ENCODE peak calls at places on chromosomes 5 and 9, in eight cellular contexts. One of them, this sample, is unnamed.

GRCh38 chr5:130017173-130017572 is 112.9 kb downstream of the CHSY3 start:
- DNase-seq in suprapubic skin: no peak
- DNase-seq in mucosa of descending colon: no peak
- DNase-seq in A549: no peak
- DNase-seq in CD8-positive, alpha-beta T cell: no peak
- DNase-seq in left ventricle myocardium inferior: no peak
- DNase-seq in body of pancreas: no peak
- DNase-seq in psoas muscle: no peak
- DNase-seq in this sample: no peak

GRCh38 chr5:43110606-43111170 is 10.0 kb upstream of the ZNF131 start:
- DNase-seq in body of pancreas: no peak
- DNase-seq in mucosa of descending colon: peak; percentile 47
- DNase-seq in psoas muscle: no peak
- DNase-seq in suprapubic skin: no peak
- DNase-seq in left ventricle myocardium inferior: no peak
- DNase-seq in A549: peak; percentile 48
- DNase-seq in CD8-positive, alpha-beta T cell: peak; percentile 45
- DNase-seq in this sample: no peak

GRCh38 chr9:127557466-127557869 is 54.6 kb upstream of the STXBP1 start:
- DNase-seq in psoas muscle: no peak
- DNase-seq in CD8-positive, alpha-beta T cell: peak; percentile 17
- DNase-seq in left ventricle myocardium inferior: no peak
- DNase-seq in mucosa of descending colon: no peak
- DNase-seq in A549: no peak
- DNase-seq in body of pancreas: no peak
- DNase-seq in suprapubic skin: peak; percentile 74
- DNase-seq in this sample: no peak

GRCh38 chr9:82320566-82320965 is 332.0 kb downstream of the SPATA31D1 start:
- DNase-seq in A549: no peak
- DNase-seq in suprapubic skin: no peak
- DNase-seq in mucosa of descending colon: no peak
- DNase-seq in body of pancreas: no peak
- DNase-seq in psoas muscle: no peak
- DNase-seq in CD8-positive, alpha-beta T cell: no peak
- DNase-seq in left ventricle myocardium inferior: no peak
- DNase-seq in this sample: no peak

GRCh38 chr9:87479801-87480201 is 17.9 kb upstream of the DAPK1 start:
- DNase-seq in body of pancreas: no peak
- DNase-seq in mucosa of descending colon: peak; percentile 28
- DNase-seq in A549: no peak
- DNase-seq in left ventricle myocardium inferior: no peak
- DNase-seq in CD8-positive, alpha-beta T cell: no peak
- DNase-seq in psoas muscle: no peak
- DNase-seq in suprapubic skin: no peak
- DNase-seq in this sample: no peak

GRCh38 chr5:154117050-154117449 is 73.5 kb upstream of the GALNT10 start:
- DNase-seq in A549: no peak
- DNase-seq in CD8-positive, alpha-beta T cell: no peak
- DNase-seq in left ventricle myocardium inferior: no peak
- DNase-seq in psoas muscle: no peak
- DNase-seq in suprapubic skin: no peak
- DNase-seq in body of pancreas: no peak
- DNase-seq in mucosa of descending colon: no peak
- DNase-seq in this sample: no peak

GRCh38 chr5:1800470-1801060 is 642 bp upstream of the NDUFS6 start:
- DNase-seq in CD8-positive, alpha-beta T cell: peak; percentile 60
- DNase-seq in psoas muscle: no peak
- DNase-seq in suprapubic skin: peak; percentile 77
- DNase-seq in body of pancreas: no peak
- DNase-seq in left ventricle myocardium inferior: no peak
- DNase-seq in mucosa of descending colon: peak; percentile 50
- DNase-seq in A549: peak; percentile 36
- DNase-seq in this sample: no peak

GRCh38 chr5:82221020-82221419 is 57.1 kb downstream of the RPS23 start:
- DNase-seq in CD8-positive, alpha-beta T cell: no peak
- DNase-seq in left ventricle myocardium inferior: no peak
- DNase-seq in mucosa of descending colon: no peak
- DNase-seq in psoas muscle: no peak
- DNase-seq in suprapubic skin: no peak
- DNase-seq in body of pancreas: no peak
- DNase-seq in A549: no peak
- DNase-seq in this sample: no peak

GRCh38 chr5:62284946-62285891 is 20.8 kb upstream of the KIF2A start:
- DNase-seq in CD8-positive, alpha-beta T cell: peak; percentile 30
- DNase-seq in mucosa of descending colon: no peak
- DNase-seq in A549: no peak
- DNase-seq in body of pancreas: no peak
- DNase-seq in left ventricle myocardium inferior: no peak
- DNase-seq in psoas muscle: no peak
- DNase-seq in suprapubic skin: no peak
- DNase-seq in this sample: no peak

GRCh38 chr9:73154760-73155159 is 3.1 kb downstream of the ANXA1 start:
- DNase-seq in A549: no peak
- DNase-seq in mucosa of descending colon: no peak
- DNase-seq in left ventricle myocardium inferior: no peak
- DNase-seq in psoas muscle: no peak
- DNase-seq in body of pancreas: no peak
- DNase-seq in suprapubic skin: no peak
- DNase-seq in CD8-positive, alpha-beta T cell: peak; percentile 20
- DNase-seq in this sample: no peak

GRCh38 chr9:73155389-73155788 is 3.7 kb downstream of the ANXA1 start:
- DNase-seq in psoas muscle: no peak
- DNase-seq in CD8-positive, alpha-beta T cell: no peak
- DNase-seq in left ventricle myocardium inferior: no peak
- DNase-seq in mucosa of descending colon: no peak
- DNase-seq in body of pancreas: no peak
- DNase-seq in suprapubic skin: no peak
- DNase-seq in A549: no peak
- DNase-seq in this sample: no peak

GRCh38 chr9:73155968-73156592 is 4.4 kb downstream of the ANXA1 start:
- DNase-seq in CD8-positive, alpha-beta T cell: no peak
- DNase-seq in suprapubic skin: no peak
- DNase-seq in left ventricle myocardium inferior: no peak
- DNase-seq in mucosa of descending colon: no peak
- DNase-seq in body of pancreas: no peak
- DNase-seq in psoas muscle: no peak
- DNase-seq in A549: no peak
- DNase-seq in this sample: no peak

GRCh38 chr9:73157811-73158210 is 6.1 kb downstream of the ANXA1 start:
- DNase-seq in body of pancreas: no peak
- DNase-seq in psoas muscle: no peak
- DNase-seq in CD8-positive, alpha-beta T cell: no peak
- DNase-seq in A549: no peak
- DNase-seq in mucosa of descending colon: no peak
- DNase-seq in left ventricle myocardium inferior: no peak
- DNase-seq in suprapubic skin: no peak
- DNase-seq in this sample: no peak

DNA sequence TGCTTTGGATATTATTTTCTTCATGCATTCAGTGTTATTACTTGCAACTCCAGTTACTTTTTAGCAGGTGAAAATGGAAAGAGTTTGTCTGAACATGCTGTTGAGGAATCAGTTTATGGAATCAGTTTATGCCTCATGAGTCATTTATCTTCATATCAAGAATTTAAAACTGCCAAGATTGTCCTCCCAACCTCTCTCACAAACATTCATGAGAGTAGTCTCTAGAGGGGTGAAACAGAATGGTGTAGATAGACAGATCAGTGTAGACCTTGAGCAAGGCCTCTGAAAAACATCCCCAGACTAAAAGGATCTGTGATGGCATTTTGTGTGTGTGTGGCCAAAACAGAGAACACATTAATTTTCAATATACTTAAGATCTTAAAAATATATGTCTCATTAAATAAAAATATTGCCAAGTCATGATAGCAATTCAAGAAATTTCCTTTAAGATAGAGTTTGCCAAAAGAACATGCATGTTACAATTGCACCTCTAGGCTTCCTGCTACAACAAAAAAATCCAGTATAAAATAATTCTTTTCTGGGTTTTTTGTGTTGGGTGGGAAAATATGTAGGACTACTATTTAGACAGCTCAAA is 5.0 kb downstream of the ANXA1 start:
- DNase-seq in psoas muscle: no peak
- DNase-seq in mucosa of descending colon: no peak
- DNase-seq in left ventricle myocardium inferior: no peak
- DNase-seq in suprapubic skin: no peak
- DNase-seq in body of pancreas: no peak
- DNase-seq in A549: no peak
- DNase-seq in CD8-positive, alpha-beta T cell: no peak
- DNase-seq in this sample: no peak
- H3K4me1 ChIP-seq in psoas muscle: no peaks in the 10 kb centered on the region
- H3K4me1 ChIP-seq in mucosa of descending colon: no peaks in the 10 kb centered on the region
- H3K4me1 ChIP-seq in left ventricle myocardium inferior: peaks cover 52% of the 10 kb centered on the region
- H3K4me1 ChIP-seq in suprapubic skin: peaks cover 57% of the 10 kb centered on the region
- H3K4me1 ChIP-seq in body of pancreas: no peaks in the 10 kb centered on the region
- H3K4me1 ChIP-seq in A549: peaks cover 57% of the 10 kb centered on the region
- H3K4me1 ChIP-seq in CD8-positive, alpha-beta T cell: peaks cover 60% of the 10 kb centered on the region
- H3K4me1 ChIP-seq in this sample: peaks cover 35% of the 10 kb centered on the region

DNA sequence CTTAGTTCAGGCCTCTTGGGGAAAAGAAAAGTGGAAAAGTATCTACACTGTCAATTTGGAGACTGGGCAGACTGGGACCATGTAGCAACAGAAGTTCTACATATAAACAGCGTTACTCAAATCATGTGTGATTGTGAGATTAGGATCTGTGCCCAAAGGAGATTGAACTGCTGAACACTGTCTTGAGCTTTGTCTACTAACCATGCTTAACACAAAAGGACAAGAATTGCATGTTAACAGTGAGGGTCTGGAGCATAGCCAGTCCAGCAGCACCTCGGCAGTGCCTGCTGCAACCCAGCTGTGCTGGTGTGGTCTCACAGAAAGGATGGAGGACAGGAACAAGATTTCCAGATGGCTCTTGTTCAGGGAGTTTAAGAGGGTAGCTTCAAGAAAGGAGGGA is 5.7 kb downstream of the PAM start:
- DNase-seq in body of pancreas: no peak
- DNase-seq in A549: no peak
- DNase-seq in left ventricle myocardium inferior: no peak
- DNase-seq in psoas muscle: no peak
- DNase-seq in suprapubic skin: no peak
- DNase-seq in mucosa of descending colon: no peak
- DNase-seq in CD8-positive, alpha-beta T cell: no peak
- DNase-seq in this sample: no peak
- H3K4me1 ChIP-seq in body of pancreas: peaks cover 17% of the 10 kb centered on the region
- H3K4me1 ChIP-seq in A549: peaks cover 5% of the 10 kb centered on the region
- H3K4me1 ChIP-seq in left ventricle myocardium inferior: peaks cover 95% of the 10 kb centered on the region
- H3K4me1 ChIP-seq in psoas muscle: peaks cover 74% of the 10 kb centered on the region
- H3K4me1 ChIP-seq in suprapubic skin: peaks cover 64% of the 10 kb centered on the region
- H3K4me1 ChIP-seq in mucosa of descending colon: peaks cover 6% of the 10 kb centered on the region
- H3K4me1 ChIP-seq in CD8-positive, alpha-beta T cell: peaks cover 14% of the 10 kb centered on the region
- H3K4me1 ChIP-seq in this sample: peaks cover 51% of the 10 kb centered on the region

DNA sequence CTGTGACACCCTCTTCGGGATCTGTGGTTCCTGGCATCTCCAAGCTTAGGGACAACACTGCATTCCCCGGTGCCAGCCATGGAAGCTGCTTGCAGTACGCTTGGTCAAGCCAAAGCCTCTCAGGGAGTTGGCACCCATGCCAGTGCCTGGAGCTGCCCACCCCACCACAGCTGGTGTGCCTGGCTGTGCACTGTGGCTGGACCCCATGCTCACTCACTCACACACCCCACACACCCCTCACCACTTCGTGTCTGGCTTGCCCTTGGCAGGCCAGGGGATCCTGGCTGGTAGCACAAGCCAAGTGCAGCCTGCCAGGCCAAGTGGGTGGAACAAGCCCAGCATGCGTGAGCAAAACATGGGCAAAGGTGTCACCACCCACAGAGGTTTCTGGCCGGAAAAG is 324.5 kb upstream of the PTGER4 start:
- DNase-seq in body of pancreas: no peak
- DNase-seq in psoas muscle: no peak
- DNase-seq in CD8-positive, alpha-beta T cell: no peak
- DNase-seq in mucosa of descending colon: no peak
- DNase-seq in A549: no peak
- DNase-seq in suprapubic skin: no peak
- DNase-seq in left ventricle myocardium inferior: no peak
- DNase-seq in this sample: no peak
- H3K4me1 ChIP-seq in body of pancreas: no peaks in the 10 kb centered on the region
- H3K4me1 ChIP-seq in psoas muscle: no peaks in the 10 kb centered on the region
- H3K4me1 ChIP-seq in CD8-positive, alpha-beta T cell: no peaks in the 10 kb centered on the region
- H3K4me1 ChIP-seq in mucosa of descending colon: no peaks in the 10 kb centered on the region
- H3K4me1 ChIP-seq in A549: no peaks in the 10 kb centered on the region
- H3K4me1 ChIP-seq in suprapubic skin: no peaks in the 10 kb centered on the region
- H3K4me1 ChIP-seq in left ventricle myocardium inferior: no peaks in the 10 kb centered on the region
- H3K4me1 ChIP-seq in this sample: peaks cover 4% of the 10 kb centered on the region

DNA sequence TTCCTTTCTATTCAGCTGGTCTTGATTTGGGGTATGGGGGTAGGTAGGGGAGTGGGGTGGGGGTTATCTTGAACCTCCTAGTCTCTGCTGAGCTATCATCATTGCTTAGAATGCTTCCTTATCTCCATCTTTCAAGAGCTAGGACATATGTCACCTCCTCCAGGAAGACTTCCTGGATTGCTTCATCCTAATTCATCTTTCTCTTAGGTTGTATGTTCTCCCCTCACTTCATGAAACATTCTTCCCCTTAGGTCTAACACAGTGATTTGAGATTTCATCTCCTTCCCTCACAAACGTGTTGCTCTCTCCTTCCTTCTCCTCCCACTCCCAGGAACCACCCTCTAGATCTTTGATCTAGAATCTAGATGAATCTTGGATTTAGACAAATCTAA is 2.4 kb upstream of the SYNPO start:
- DNase-seq in suprapubic skin: no peak
- DNase-seq in CD8-positive, alpha-beta T cell: no peak
- DNase-seq in mucosa of descending colon: no peak
- DNase-seq in A549: no peak
- DNase-seq in psoas muscle: no peak
- DNase-seq in left ventricle myocardium inferior: no peak
- DNase-seq in body of pancreas: no peak
- DNase-seq in this sample: no peak
- H3K4me1 ChIP-seq in suprapubic skin: peaks cover 78% of the 10 kb centered on the region
- H3K4me1 ChIP-seq in CD8-positive, alpha-beta T cell: no peaks in the 10 kb centered on the region
- H3K4me1 ChIP-seq in mucosa of descending colon: peaks cover 12% of the 10 kb centered on the region
- H3K4me1 ChIP-seq in A549: peaks cover 80% of the 10 kb centered on the region
- H3K4me1 ChIP-seq in psoas muscle: peaks cover 78% of the 10 kb centered on the region
- H3K4me1 ChIP-seq in left ventricle myocardium inferior: peaks cover 87% of the 10 kb centered on the region
- H3K4me1 ChIP-seq in body of pancreas: peaks cover 80% of the 10 kb centered on the region
- H3K4me1 ChIP-seq in this sample: peaks cover 97% of the 10 kb centered on the region

GRCh38 chr9:129036241-129036922 is at the start of gene MIGA2:
- DNase-seq in CD8-positive, alpha-beta T cell: peak; percentile 95
- DNase-seq in suprapubic skin: peak; percentile 99
- DNase-seq in left ventricle myocardium inferior: peak; percentile 97
- DNase-seq in psoas muscle: peak; percentile 97
- DNase-seq in mucosa of descending colon: peak; percentile 95
- DNase-seq in A549: peak; percentile 99
- DNase-seq in body of pancreas: peak; percentile 99
- DNase-seq in this sample: peak; percentile 98

GRCh38 chr9:129031514-129031913 is 3.4 kb upstream of the SH3GLB2 start:
- DNase-seq in A549: no peak
- DNase-seq in body of pancreas: no peak
- DNase-seq in CD8-positive, alpha-beta T cell: no peak
- DNase-seq in psoas muscle: no peak
- DNase-seq in suprapubic skin: no peak
- DNase-seq in mucosa of descending colon: no peak
- DNase-seq in left ventricle myocardium inferior: no peak
- DNase-seq in this sample: no peak

GRCh38 chr9:129030191-129030590 is 2.1 kb upstream of the SH3GLB2 start:
- DNase-seq in body of pancreas: no peak
- DNase-seq in CD8-positive, alpha-beta T cell: no peak
- DNase-seq in suprapubic skin: no peak
- DNase-seq in psoas muscle: no peak
- DNase-seq in left ventricle myocardium inferior: no peak
- DNase-seq in mucosa of descending colon: no peak
- DNase-seq in A549: no peak
- DNase-seq in this sample: no peak

GRCh38 chr9:129033216-129033615 is 3.2 kb upstream of the MIGA2 start:
- DNase-seq in psoas muscle: no peak
- DNase-seq in left ventricle myocardium inferior: no peak
- DNase-seq in suprapubic skin: no peak
- DNase-seq in A549: no peak
- DNase-seq in mucosa of descending colon: no peak
- DNase-seq in CD8-positive, alpha-beta T cell: no peak
- DNase-seq in body of pancreas: no peak
- DNase-seq in this sample: no peak

GRCh38 chr9:129032541-129033159 is 3.8 kb upstream of the MIGA2 start:
- DNase-seq in CD8-positive, alpha-beta T cell: no peak
- DNase-seq in mucosa of descending colon: no peak
- DNase-seq in A549: no peak
- DNase-seq in body of pancreas: no peak
- DNase-seq in suprapubic skin: no peak
- DNase-seq in left ventricle myocardium inferior: no peak
- DNase-seq in psoas muscle: no peak
- DNase-seq in this sample: no peak
- H3K4me1 ChIP-seq in CD8-positive, alpha-beta T cell: peaks cover 13% of the 10 kb centered on the region
- H3K4me1 ChIP-seq in mucosa of descending colon: peaks cover 14% of the 10 kb centered on the region
- H3K4me1 ChIP-seq in A549: peaks cover 11% of the 10 kb centered on the region
- H3K4me1 ChIP-seq in body of pancreas: peaks cover 12% of the 10 kb centered on the region
- H3K4me1 ChIP-seq in suprapubic skin: peaks cover 26% of the 10 kb centered on the region
- H3K4me1 ChIP-seq in left ventricle myocardium inferior: peaks cover 32% of the 10 kb centered on the region
- H3K4me1 ChIP-seq in psoas muscle: peaks cover 11% of the 10 kb centered on the region
- H3K4me1 ChIP-seq in this sample: peaks cover 7% of the 10 kb centered on the region

This sample was measured in thoracic aorta.